ENCODE peak calls at places on chromosomes 11 and 22, in eight cellular contexts. X is Peyer's patch, R is ovary, W is body of pancreas, S is heart right ventricle, B is kidney, P is uterus, F is mammary epithelial cell. D is an unnamed sample. For H3K4me1, the result is how much of the 10 kb centered on the place peaks cover.

GRCh38 chr11:117366183-117366582 is 38.5 kb downstream of the CEP164 start:
- DNase-seq in B (no peak), S (no peak), R (no peak), X (no peak), P (no peak), F (no peak), W (no peak), D (no peak)

GRCh38 chr22:27238935-27239510 is 562.5 kb downstream of the MN1 start:
- DNase-seq in S (peak), F (peak), P (peak), R (peak), X (no peak), B (peak), W (peak), D (peak)

GRCh38 chr22:27344546-27344945 is 457.0 kb downstream of the MN1 start:
- DNase-seq in X (no peak), W (no peak), B (no peak), R (no peak), S (no peak), P (no peak), F (no peak), D (no peak)

GRCh38 chr11:4903484-4903883 is at the start of gene OR51A7:
- DNase-seq in R (no peak), W (no peak), P (no peak), S (no peak), X (no peak), B (no peak), F (no peak), D (no peak)

GRCh38 chr11:58626915-58627483 is 4.5 kb downstream of the CNTF start:
- DNase-seq in S (no peak), W (no peak), X (no peak), P (no peak), B (no peak), F (no peak), R (no peak), D (no peak)

GRCh38 chr11:17927643-17928343 is 85.1 kb downstream of the SERGEF start:
- DNase-seq in P (peak), X (no peak), S (no peak), W (no peak), B (no peak), R (no peak), F (no peak), D (no peak)

GRCh38 chr11:11976476-11977187 is 31.8 kb downstream of the DKK3 start:
- DNase-seq in P (no peak), W (no peak), B (no peak), X (no peak), F (no peak), R (no peak), S (no peak), D (no peak)

GRCh38 chr11:45089251-45089650 is 57.2 kb upstream of the PRDM11 start:
- DNase-seq in F (peak), P (peak), W (peak), R (peak), B (peak), S (peak), X (no peak), D (no peak)

GRCh38 chr11:118956847-118957469 is 860 bp downstream of the UPK2 start:
- DNase-seq in B (peak), X (no peak), F (no peak), P (no peak), S (no peak), R (no peak), W (no peak), D (no peak)

GRCh38 chr22:47997612-47998011 is 1235.2 kb downstream of the TBC1D22A start:
- DNase-seq in P (no peak), W (no peak), F (no peak), R (no peak), X (no peak), B (no peak), S (no peak), D (no peak)

GRCh38 chr11:6156628-6157367 is 13.3 kb downstream of the OR52B2 start:
- DNase-seq in W (no peak), S (no peak), F (no peak), X (no peak), R (no peak), B (no peak), P (no peak), D (no peak)

GRCh38 chr11:111363985-111364384 is 15.1 kb downstream of the POU2AF1 start:
- DNase-seq in B (no peak), R (no peak), X (no peak), W (no peak), S (no peak), P (no peak), F (no peak), D (no peak)

GRCh38 chr11:111366560-111367410 is 12.3 kb downstream of the POU2AF1 start:
- DNase-seq in W (no peak), R (no peak), S (no peak), F (no peak), X (no peak), B (no peak), P (no peak), D (no peak)

GRCh38 chr11:111365722-111366559 is 13.1 kb downstream of the POU2AF1 start:
- DNase-seq in R (no peak), B (no peak), W (no peak), F (no peak), P (no peak), X (no peak), S (no peak), D (no peak)

GRCh38 chr11:111362887-111363411 is 16.1 kb downstream of the POU2AF1 start:
- DNase-seq in R (no peak), S (no peak), P (no peak), F (peak), B (no peak), W (peak), X (no peak), D (peak)

DNA sequence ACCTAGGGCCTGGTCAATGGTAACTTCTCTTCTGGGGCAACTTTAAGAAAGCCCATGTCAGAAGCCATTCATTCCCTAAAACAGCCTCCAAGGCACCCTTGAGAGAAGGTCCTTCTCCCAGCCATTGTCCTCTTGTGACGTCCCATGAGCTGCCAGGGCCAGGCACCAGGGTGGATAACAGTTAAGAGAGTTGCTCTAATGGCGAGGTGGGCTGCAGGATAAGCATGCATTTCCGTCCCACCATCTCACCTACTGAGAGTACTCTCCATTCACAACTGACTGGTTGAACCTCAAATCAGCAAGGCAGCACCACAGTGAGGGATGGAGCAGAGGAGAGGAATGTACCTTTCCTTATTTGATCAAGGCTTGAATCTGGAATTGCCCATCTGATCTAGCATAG is 14.6 kb downstream of the POU2AF1 start:
- DNase-seq in B (no peak), X (no peak), W (no peak), S (no peak), F (no peak), R (no peak), P (no peak), D (no peak)
- H3K4me1 ChIP-seq in B (under half), X (under half), W (half or more), S (under half), F (under half), R (under half), P (under half), D (under half)

GRCh38 chr11:65796726-65797601 is 10.1 kb downstream of the OVOL1 start:
- DNase-seq in W (no peak), P (no peak), R (no peak), F (no peak), B (no peak), X (no peak), S (no peak), D (no peak)
- H3K27ac ChIP-seq in W (no peak), P (no peak), R (no peak), F (no peak), B (no peak), X (no peak), S (no peak), D (no peak)

GRCh38 chr22:24232725-24233124 is 12.2 kb downstream of the GGT5 start:
- DNase-seq in P (no peak), X (no peak), W (no peak), B (peak), R (no peak), F (no peak), S (no peak), D (no peak)

GRCh38 chr22:24233235-24233634 is 11.6 kb downstream of the GGT5 start:
- DNase-seq in W (no peak), X (no peak), B (peak), P (no peak), S (no peak), R (no peak), F (no peak), D (no peak)

GRCh38 chr22:24232124-24232523 is 12.8 kb downstream of the GGT5 start:
- DNase-seq in W (no peak), P (no peak), F (no peak), X (no peak), R (no peak), S (no peak), B (peak), D (no peak)

GRCh38 chr22:24231706-24232105 is 13.2 kb downstream of the GGT5 start:
- DNase-seq in F (no peak), P (no peak), X (no peak), S (no peak), R (no peak), B (no peak), W (no peak), D (no peak)

GRCh38 chr22:24230911-24231656 is 13.8 kb downstream of the GGT5 start:
- DNase-seq in W (peak), P (no peak), S (no peak), R (no peak), X (peak), F (no peak), B (peak), D (peak)
- TF ChIP-seq CTCF in W (peak), P (no peak), S (no peak), R (no peak), X (no peak), F (peak), B (peak), D (peak)

GRCh38 chr11:69969890-69970784 is 108.0 kb upstream of the ANO1 start:
- DNase-seq in X (no peak), S (no peak), F (no peak), R (no peak), B (no peak), P (no peak), W (no peak), D (no peak)

GRCh38 chr11:69974528-69974927 is 103.6 kb upstream of the ANO1 start:
- DNase-seq in X (no peak), W (no peak), R (no peak), S (no peak), P (no peak), B (no peak), F (no peak), D (no peak)

GRCh38 chr11:69970785-69971535 is 107.2 kb upstream of the ANO1 start:
- DNase-seq in R (no peak), F (no peak), P (no peak), B (no peak), X (no peak), W (no peak), S (no peak), D (no peak)

GRCh38 chr11:69971741-69972140 is 106.4 kb upstream of the ANO1 start:
- DNase-seq in R (no peak), W (no peak), P (no peak), B (no peak), S (no peak), X (no peak), F (no peak), D (no peak)

DNA sequence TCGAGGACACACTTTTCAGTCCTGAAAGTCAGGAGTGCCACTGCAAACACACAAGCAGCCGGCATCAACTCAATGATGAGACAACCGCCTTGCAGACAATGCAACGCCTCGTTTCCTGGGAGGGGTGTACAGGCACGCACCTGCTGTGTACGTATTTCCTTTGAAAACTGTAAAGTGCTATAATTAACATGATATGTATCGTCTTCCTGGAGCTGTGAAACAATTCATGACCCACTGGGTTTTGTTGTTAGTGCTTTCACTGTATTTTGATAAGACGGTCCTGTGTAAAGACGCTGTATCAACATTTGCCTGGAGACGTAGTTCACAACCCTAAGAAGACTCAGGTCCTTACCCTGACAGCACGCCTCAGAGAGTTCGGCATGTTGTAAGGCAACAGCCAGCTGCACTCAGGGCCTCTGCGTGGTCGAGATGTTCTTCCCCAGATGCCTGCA is 105.7 kb upstream of the ANO1 start:
- DNase-seq in S (no peak), X (no peak), B (peak), P (no peak), R (no peak), F (no peak), W (no peak), D (no peak)
- H3K4me1 ChIP-seq in S (under half), X (under half), B (under half), P (under half), R (under half), F (under half), W (under half), D (under half)

GRCh38 chr22:30572210-30572609 is 2.3 kb downstream of the GAL3ST1 start:
- DNase-seq in P (no peak), R (no peak), W (no peak), F (no peak), B (no peak), X (no peak), S (no peak), D (no peak)
- H3K27ac ChIP-seq in P (no peak), R (no peak), W (no peak), F (no peak), B (no peak), X (peak), S (no peak), D (no peak)

D was measured in lower lobe of right lung.